ENCODE peak calls at places on chromosomes 7 and 10, in eight cellular contexts. D, T, F, V, Q, M, R and K are unnamed samples.

GRCh38 chr10:30463944-30464451 is 30.0 kb downstream of the MAP3K8 start:
- DNase-seq in D (no peak), R (no peak), M (peak; percentile 37), Q (no peak), V (peak; percentile 26), T (no peak), F (no peak), K (no peak)

GRCh38 chr7:125605241-125605640 is 675.6 kb upstream of the POT1 start:
- DNase-seq in F (no peak), R (no peak), M (no peak), D (no peak), T (no peak), V (no peak), Q (no peak), K (no peak)

GRCh38 chr7:139667377-139667776 is 110.4 kb downstream of the HIPK2 start:
- DNase-seq in T (no peak), M (no peak), F (no peak), Q (no peak), V (no peak), D (no peak), R (no peak), K (no peak)

GRCh38 chr7:17299477-17299991 is 1.1 kb downstream of the AHR start:
- DNase-seq in V (peak; percentile 24), D (no peak), R (peak; percentile 8), T (no peak), F (peak; percentile 52), M (peak; percentile 15), Q (no peak), K (no peak)

GRCh38 chr10:78033623-78034470 is at the start of gene RPS24:
- DNase-seq in D (peak; percentile 96), F (peak; percentile 98), R (peak; percentile 96), V (peak; percentile 98), M (peak; percentile 97), Q (peak; percentile 97), T (peak; percentile 97), K (peak; percentile 98)

GRCh38 chr7:111274882-111275281 is 184.0 kb downstream of the LRRN3 start:
- DNase-seq in T (no peak), Q (no peak), M (no peak), R (no peak), F (no peak), D (no peak), V (peak; percentile 43), K (no peak)

GRCh38 chr7:135466442-135467206 is 43.3 kb downstream of the CNOT4 start:
- DNase-seq in R (no peak), Q (no peak), T (no peak), V (no peak), D (no peak), M (no peak), F (no peak), K (no peak)

GRCh38 chr10:36676321-36677169 is 448.9 kb upstream of the ANKRD30A start:
- DNase-seq in D (no peak), V (peak; percentile 73), R (no peak), T (no peak), Q (no peak), M (no peak), F (no peak), K (no peak)

GRCh38 chr7:77327067-77327931 is 88.8 kb downstream of the GSAP start:
- DNase-seq in D (no peak), V (peak; percentile 91), R (peak; percentile 23), T (peak; percentile 64), M (peak; percentile 99), F (no peak), Q (no peak), K (peak; percentile 39)

GRCh38 chr10:102773320-102773719 is 29.6 kb downstream of the WBP1L start:
- DNase-seq in D (no peak), R (no peak), V (peak; percentile 17), T (no peak), M (no peak), Q (no peak), F (no peak), K (no peak)

GRCh38 chr7:1045727-1046063 is 1.3 kb downstream of the GPR146 start:
- DNase-seq in Q (no peak), F (no peak), M (no peak), R (no peak), D (no peak), V (no peak), T (no peak), K (no peak)

GRCh38 chr7:114630186-114630824 is 215.7 kb downstream of the FOXP2 start:
- DNase-seq in M (no peak), Q (no peak), F (no peak), D (no peak), V (no peak), T (no peak), R (no peak), K (no peak)

GRCh38 chr10:46006219-46006618 is 24.2 kb downstream of the NCOA4 start:
- DNase-seq in D (no peak), R (no peak), M (no peak), T (no peak), Q (no peak), F (no peak), V (peak; percentile 84), K (no peak)

GRCh38 chr7:83541187-83541960 is 107.6 kb downstream of the SEMA3E start:
- DNase-seq in Q (no peak), V (no peak), R (no peak), F (no peak), T (no peak), M (no peak), D (no peak), K (no peak)

GRCh38 chr7:4634166-4634565 is 47.9 kb upstream of the FOXK1 start:
- DNase-seq in R (no peak), T (no peak), F (no peak), M (no peak), D (no peak), V (no peak), Q (no peak), K (no peak)

GRCh38 chr7:4631021-4631663 is 51.0 kb upstream of the FOXK1 start:
- DNase-seq in Q (no peak), R (no peak), T (no peak), M (no peak), D (no peak), F (no peak), V (no peak), K (no peak)

GRCh38 chr7:4633012-4633411 is 49.1 kb upstream of the FOXK1 start:
- DNase-seq in V (peak; percentile 76), Q (no peak), M (peak; percentile 25), T (no peak), R (no peak), F (no peak), D (no peak), K (no peak)

GRCh38 chr7:4629287-4629905 is 52.7 kb upstream of the FOXK1 start:
- DNase-seq in M (no peak), R (no peak), V (no peak), T (no peak), D (no peak), Q (no peak), F (no peak), K (no peak)

GRCh38 chr7:4631664-4632171 is 50.4 kb upstream of the FOXK1 start:
- DNase-seq in F (peak; percentile 83), D (peak; percentile 77), M (no peak), Q (peak; percentile 90), V (peak; percentile 91), R (peak; percentile 85), T (peak; percentile 84), K (peak; percentile 91)
- TF ChIP-seq CTCF in F (peak; percentile 76), D (peak; percentile 61), M (no peak), Q (peak; percentile 73), V (peak; percentile 81), R (peak; percentile 60), T (peak; percentile 42), K (peak; percentile 91)

GRCh38 chr10:74011016-74011415 is 13.1 kb downstream of the VCL start:
- DNase-seq in R (no peak), M (no peak), Q (no peak), V (no peak), D (no peak), T (no peak), F (no peak), K (no peak)
- H3K27ac ChIP-seq in R (no peak overlapping the region), M (peak overlapping the region; percentile 76), Q (peak overlapping the region; percentile 56), V (no peak overlapping the region), D (peak overlapping the region; percentile 18), T (no peak overlapping the region), F (no peak overlapping the region), K (no peak overlapping the region)

GRCh38 chr10:110781139-110781538 is 90.6 kb upstream of the PDCD4 start:
- DNase-seq in F (no peak), T (peak; percentile 27), Q (peak; percentile 75), D (no peak), M (no peak), V (no peak), R (no peak), K (no peak)

GRCh38 chr10:110784198-110784597 is 87.5 kb upstream of the PDCD4 start:
- DNase-seq in V (no peak), D (no peak), R (no peak), M (no peak), T (no peak), F (no peak), Q (no peak), K (no peak)

GRCh38 chr10:110780704-110781103 is 91.0 kb upstream of the PDCD4 start:
- DNase-seq in M (no peak), V (no peak), T (peak; percentile 71), F (no peak), Q (peak; percentile 84), R (no peak), D (peak; percentile 48), K (no peak)

GRCh38 chr10:110783509-110784103 is 88.1 kb upstream of the PDCD4 start:
- DNase-seq in D (no peak), F (peak; percentile 69), M (no peak), R (no peak), V (peak; percentile 4), Q (no peak), T (no peak), K (no peak)

DNA sequence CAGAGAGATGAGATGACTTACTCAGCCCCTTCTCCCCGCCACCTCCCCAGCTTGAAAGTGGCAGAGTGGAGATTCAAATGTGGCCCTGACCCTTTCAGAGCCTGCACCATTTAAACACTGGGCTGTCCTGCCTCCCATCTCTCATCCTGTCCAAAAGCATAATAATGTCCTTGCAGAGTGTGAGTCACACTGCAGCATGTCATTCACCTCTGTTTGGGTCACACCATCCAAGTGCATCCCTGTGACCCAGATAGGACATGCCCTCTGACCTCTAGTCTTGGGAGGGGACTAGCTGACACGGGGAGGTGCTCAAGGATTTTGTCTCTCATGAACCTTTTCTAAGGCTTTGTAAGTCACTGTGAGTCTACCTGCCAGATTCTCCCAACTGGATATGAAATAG is 89.1 kb upstream of the PDCD4 start:
- DNase-seq in Q (no peak), R (no peak), V (no peak), F (no peak), M (no peak), D (no peak), T (no peak), K (peak; percentile 26)
- H3K4me3 ChIP-seq in Q (no peak overlapping the region), R (no peak overlapping the region), V (no peak overlapping the region), F (no peak overlapping the region), M (no peak overlapping the region), D (no peak overlapping the region), T (no peak overlapping the region), K (no peak overlapping the region)

GRCh38 chr10:113780681-113781250 is 29.3 kb downstream of the PLEKHS1 start:
- DNase-seq in M (no peak), R (no peak), Q (no peak), F (no peak), V (no peak), D (no peak), T (no peak), K (no peak)

GRCh38 chr10:113770346-113770745 is 18.9 kb downstream of the PLEKHS1 start:
- DNase-seq in T (no peak), D (no peak), M (no peak), V (no peak), R (no peak), F (no peak), Q (no peak), K (no peak)

GRCh38 chr10:113776553-113776952 is 25.1 kb downstream of the PLEKHS1 start:
- DNase-seq in V (no peak), T (no peak), D (no peak), R (no peak), F (no peak), M (no peak), Q (no peak), K (no peak)

GRCh38 chr10:113775681-113776294 is 24.3 kb downstream of the PLEKHS1 start:
- DNase-seq in Q (no peak), T (no peak), F (no peak), D (no peak), R (no peak), V (no peak), M (no peak), K (no peak)
- TF ChIP-seq CTCF in Q (no peak), T (no peak), F (no peak), D (no peak), R (no peak), V (no peak), M (no peak), K (no peak)